ENCODE peak calls at places on chromosomes 5 and 9, in four cellular contexts. X, C, D and Y are unnamed samples.

GRCh38 chr5:179287631-179288030 is 57.6 kb downstream of the ADAMTS2 start:
- DNase-seq in X (no peak), C (no peak), D (no peak), Y (no peak)

GRCh38 chr5:141003791-141004601 is 37.7 kb downstream of the PCDHAC2 start:
- DNase-seq in D (peak), C (no peak), X (no peak), Y (no peak)

GRCh38 chr5:72106922-72107873 is at the start of gene MAP1B:
- DNase-seq in X (peak), D (peak), C (peak), Y (peak)

GRCh38 chr5:43295202-43295601 is 18.0 kb downstream of the HMGCS1 start:
- DNase-seq in D (no peak), C (no peak), X (no peak), Y (no peak)

GRCh38 chr9:76534031-76534430 is 75.0 kb downstream of the GCNT1 start:
- DNase-seq in X (no peak), C (peak), D (no peak), Y (peak)

GRCh38 chr5:94746731-94747124 is 128.3 kb downstream of the SLF1 start:
- DNase-seq in C (no peak), D (no peak), X (peak), Y (peak)

GRCh38 chr9:32955655-32956478 is 45.6 kb downstream of the APTX start:
- DNase-seq in C (no peak), D (no peak), X (no peak), Y (no peak)

GRCh38 chr9:16029796-16030363 is 477.0 kb downstream of the CCDC171 start:
- DNase-seq in D (no peak), C (no peak), X (no peak), Y (no peak)

GRCh38 chr9:125784286-125785049 is 37.3 kb downstream of the PBX3 start:
- DNase-seq in X (peak), D (no peak), C (peak), Y (peak)

GRCh38 chr9:16133556-16134227 is 580.8 kb downstream of the CCDC171 start:
- DNase-seq in D (no peak), X (peak), C (peak), Y (peak)

GRCh38 chr9:111356567-111357244 is 26.7 kb upstream of the OR2K2 start:
- DNase-seq in C (peak), X (peak), D (peak), Y (peak)

GRCh38 chr9:102832814-102833213 is 162.3 kb upstream of the CYLC2 start:
- DNase-seq in X (no peak), C (no peak), D (no peak), Y (no peak)

GRCh38 chr9:34176089-34176488 is 2.8 kb upstream of the UBAP1 start:
- DNase-seq in C (no peak), X (no peak), D (peak), Y (no peak)

GRCh38 chr5:95697781-95698681 is 15.2 kb upstream of the SPATA9 start:
- DNase-seq in D (peak), C (peak), X (no peak), Y (no peak)

GRCh38 chr5:181232593-181232992 is 9.5 kb downstream of the TRIM41 start:
- DNase-seq in X (no peak), D (no peak), C (no peak), Y (no peak)

GRCh38 chr9:111176511-111176910 is 138.2 kb upstream of the LPAR1 start:
- DNase-seq in C (no peak), D (no peak), X (no peak), Y (no peak)

GRCh38 chr9:134036130-134036529 is 10.8 kb downstream of the BRD3OS start:
- DNase-seq in C (no peak), D (no peak), X (no peak), Y (no peak)

GRCh38 chr5:57834829-57835554 is 352.4 kb upstream of the ACTBL2 start:
- DNase-seq in D (no peak), C (peak), X (peak), Y (peak)

GRCh38 chr5:80925940-80926339 is 34.2 kb upstream of the RASGRF2 start:
- DNase-seq in D (no peak), X (no peak), C (no peak), Y (no peak)

GRCh38 chr9:128163027-128163515 is 3.0 kb downstream of the BBLN start:
- DNase-seq in D (no peak), C (no peak), X (no peak), Y (no peak)

GRCh38 chr5:86112249-86112648 is 505.5 kb upstream of the COX7C start:
- DNase-seq in D (no peak), X (no peak), C (no peak), Y (no peak)

GRCh38 chr5:69217154-69217731 is 17.4 kb upstream of the CDK7 start:
- DNase-seq in X (no peak), D (no peak), C (no peak), Y (no peak)

GRCh38 chr5:59142138-59142537 is 559.3 kb downstream of the RAB3C start:
- DNase-seq in D (no peak), X (no peak), C (no peak), Y (no peak)

DNA sequence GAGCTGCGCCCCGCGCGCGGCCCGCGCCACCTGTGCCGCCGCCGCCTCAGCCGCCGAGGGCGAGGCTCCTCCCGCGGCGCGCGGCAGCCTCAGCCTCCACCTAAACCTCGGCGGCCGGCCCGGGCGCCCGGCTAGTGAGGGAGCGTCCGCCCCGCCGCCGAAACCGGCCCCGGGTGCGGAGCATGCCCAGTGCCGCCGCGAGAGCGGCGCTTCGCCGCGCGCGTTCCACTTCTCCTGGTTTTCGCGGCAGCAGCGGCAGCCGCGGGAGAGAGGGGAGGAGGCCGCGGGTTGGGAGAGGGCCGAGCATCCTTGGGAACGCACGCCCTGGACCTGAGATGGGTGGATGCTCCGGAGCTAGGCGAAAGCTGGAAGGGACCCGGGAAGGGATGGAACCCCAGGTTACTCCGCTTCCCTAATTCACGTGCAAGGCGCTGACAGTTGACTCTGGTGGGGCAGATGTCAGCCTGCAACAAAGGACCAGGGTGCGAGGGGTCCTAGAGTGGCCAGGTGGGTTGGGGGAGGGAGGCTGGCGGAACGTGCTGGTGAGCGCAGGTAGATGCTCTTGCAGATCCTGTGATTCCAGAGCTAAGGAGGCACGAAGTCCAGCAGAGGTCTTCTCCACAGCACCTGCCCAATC is at the start of gene CTNND2:
- DNase-seq in C (peak), X (no peak), D (no peak), Y (peak)
- H3K4me3 ChIP-seq in C (peak), X (peak), D (no peak), Y (peak)

DNA sequence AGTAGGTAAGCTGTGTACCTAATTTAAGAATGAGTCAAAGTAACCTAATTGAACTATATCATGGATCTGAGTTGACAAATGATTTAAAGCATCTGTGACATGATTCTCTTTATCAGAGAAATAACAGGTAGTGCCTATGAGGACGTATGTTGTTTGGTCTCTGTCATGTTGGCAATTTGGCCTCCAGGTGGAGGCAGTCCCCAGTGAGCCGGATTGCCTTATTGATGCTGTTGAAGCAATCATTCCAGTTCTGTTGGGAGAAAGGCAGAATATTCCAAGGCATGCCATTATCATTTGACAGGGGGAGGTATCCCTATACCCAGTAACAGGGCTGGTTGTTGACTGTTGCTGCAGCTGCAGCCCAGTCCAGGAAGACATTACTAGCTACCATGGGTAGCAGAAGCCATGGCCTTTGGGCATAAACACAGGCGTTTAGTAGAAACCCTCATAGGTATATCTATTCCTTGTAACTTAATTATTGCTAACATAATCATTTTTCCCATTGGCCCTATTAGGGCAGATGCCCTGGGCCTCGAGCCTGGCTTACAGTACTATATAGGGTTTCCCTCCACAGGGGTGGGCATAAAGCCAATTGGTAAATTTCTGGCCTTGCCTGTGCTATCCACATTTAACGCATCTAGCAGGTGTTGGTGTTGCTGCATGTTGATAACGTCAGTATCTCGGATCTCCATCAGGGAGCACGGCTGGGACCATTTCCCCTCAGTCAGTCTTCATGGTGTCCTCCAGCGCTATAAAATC is 12.2 kb upstream of the SLC22A4 start:
- DNase-seq in X (no peak), C (no peak), D (no peak), Y (no peak)
- TF ChIP-seq CTCF in X (peak), C (no peak), D (no peak), Y (no peak)

GRCh38 chr5:50440651-50441478 is at the start of gene EMB:
- DNase-seq in D (peak), C (peak), X (no peak), Y (peak)

GRCh38 chr5:50441479-50441815 is 359 bp upstream of the EMB start:
- DNase-seq in X (no peak), C (peak), D (no peak), Y (no peak)

GRCh38 chr5:50435131-50435530 is 6.0 kb downstream of the EMB start:
- DNase-seq in X (no peak), C (no peak), D (no peak), Y (no peak)

DNA sequence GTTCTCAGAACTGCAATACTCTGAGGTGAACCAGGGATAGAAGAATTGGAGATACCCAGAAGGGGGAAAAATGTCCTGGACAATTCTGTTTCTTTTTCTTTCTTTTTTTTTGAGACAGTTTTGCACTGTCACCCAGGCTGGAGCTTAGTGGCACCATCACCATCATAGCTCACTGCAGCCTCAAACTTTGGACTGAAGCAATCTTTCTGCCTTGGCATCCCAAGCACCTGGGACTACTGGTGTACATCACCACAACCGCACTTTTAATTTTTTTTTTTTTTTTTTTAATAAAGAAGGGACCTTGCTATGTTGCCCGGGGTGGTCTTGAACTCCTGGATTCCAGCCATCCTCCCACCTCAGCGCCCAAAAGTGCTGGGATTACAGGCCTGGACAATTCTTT is 1.9 kb downstream of the EMB start:
- DNase-seq in X (no peak), C (no peak), D (no peak), Y (no peak)
- H3K4me3 ChIP-seq in X (no peak), C (no peak), D (no peak), Y (no peak)

GRCh38 chr5:133983674-133984073 is 15.2 kb upstream of the C5orf15 start:
- DNase-seq in X (no peak), C (no peak), D (no peak), Y (no peak)

GRCh38 chr5:133980652-133981051 is 12.2 kb upstream of the C5orf15 start:
- DNase-seq in D (no peak), X (no peak), C (no peak), Y (no peak)

GRCh38 chr5:133978943-133979342 is 10.5 kb upstream of the C5orf15 start:
- DNase-seq in X (no peak), C (no peak), D (no peak), Y (no peak)

GRCh38 chr5:133977858-133978257 is 9.4 kb upstream of the C5orf15 start:
- DNase-seq in D (no peak), X (peak), C (peak), Y (peak)

GRCh38 chr5:133981714-133982113 is 13.3 kb upstream of the C5orf15 start:
- DNase-seq in D (no peak), X (no peak), C (no peak), Y (no peak)
- TF ChIP-seq CTCF in D (no peak), X (peak), C (no peak), Y (no peak)

DNA sequence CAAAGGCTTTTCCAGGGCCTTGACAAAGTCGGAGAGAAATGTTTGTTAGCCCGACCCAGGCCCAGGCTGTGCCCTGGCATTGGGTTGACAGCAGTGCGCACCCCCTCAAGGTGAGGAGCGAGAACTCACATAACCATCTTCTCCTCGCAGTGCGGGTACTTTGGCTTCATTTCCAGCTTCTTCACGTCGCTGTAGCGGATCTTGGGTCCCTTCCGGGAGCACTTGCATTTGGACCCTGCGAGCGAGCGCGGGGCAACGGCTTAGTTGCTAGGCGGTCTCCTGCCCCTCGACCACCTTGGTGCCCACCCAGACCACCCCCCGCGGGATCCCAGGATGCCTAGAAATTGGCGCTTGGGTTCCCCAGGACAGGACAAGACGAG is 496 bp downstream of the CXCL14 start:
- DNase-seq in C (no peak), X (no peak), D (no peak), Y (no peak)
- H3K4me3 ChIP-seq in C (no peak), X (no peak), D (no peak), Y (no peak)

GRCh38 chr9:17216011-17216410 is 81.2 kb downstream of the CNTLN start:
- DNase-seq in D (no peak), X (no peak), C (no peak), Y (no peak)

GRCh38 chr9:17222932-17223331 is 88.1 kb downstream of the CNTLN start:
- DNase-seq in D (no peak), X (no peak), C (no peak), Y (no peak)

GRCh38 chr9:17219261-17219660 is 84.4 kb downstream of the CNTLN start:
- DNase-seq in D (no peak), C (peak), X (no peak), Y (peak)
- TF ChIP-seq CTCF in D (peak), C (no peak), X (peak), Y (peak)

GRCh38 chr5:73381587-73382411 is 66.8 kb downstream of the FOXD1 start:
- DNase-seq in X (no peak), C (no peak), D (no peak), Y (no peak)
- H3K4me3 ChIP-seq in X (no peak), C (no peak), D (no peak), Y (no peak)

DNA sequence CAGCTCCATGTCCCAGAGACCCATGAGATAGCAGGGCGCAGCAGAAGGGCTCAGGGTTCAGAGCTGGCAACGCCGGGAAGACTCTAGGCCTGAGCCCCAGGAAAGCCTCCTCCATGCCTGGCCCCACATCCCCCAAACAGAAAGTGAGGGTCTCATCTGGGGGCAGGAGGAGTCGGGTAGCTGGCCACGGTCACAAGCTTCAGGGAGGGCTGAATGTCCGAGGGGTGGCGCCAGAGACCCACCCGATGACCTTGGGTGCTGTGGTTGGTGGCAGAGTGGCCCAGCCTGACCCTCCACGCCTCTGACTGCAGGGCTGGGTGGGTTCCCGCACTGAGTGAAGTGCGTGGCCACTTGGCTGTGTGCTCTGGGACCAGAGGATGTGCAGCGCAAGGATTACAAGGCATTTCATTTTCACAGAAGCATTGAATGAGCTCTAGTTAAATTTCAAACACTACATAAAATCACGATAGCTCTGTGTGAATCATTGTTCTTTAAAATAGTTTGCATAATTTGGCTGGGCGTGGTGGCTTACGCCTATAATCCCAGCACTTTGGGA is 3.0 kb downstream of the C8G start:
- DNase-seq in C (peak), X (no peak), D (peak), Y (peak)
- TF ChIP-seq CTCF in C (peak), X (peak), D (peak), Y (peak)

DNA sequence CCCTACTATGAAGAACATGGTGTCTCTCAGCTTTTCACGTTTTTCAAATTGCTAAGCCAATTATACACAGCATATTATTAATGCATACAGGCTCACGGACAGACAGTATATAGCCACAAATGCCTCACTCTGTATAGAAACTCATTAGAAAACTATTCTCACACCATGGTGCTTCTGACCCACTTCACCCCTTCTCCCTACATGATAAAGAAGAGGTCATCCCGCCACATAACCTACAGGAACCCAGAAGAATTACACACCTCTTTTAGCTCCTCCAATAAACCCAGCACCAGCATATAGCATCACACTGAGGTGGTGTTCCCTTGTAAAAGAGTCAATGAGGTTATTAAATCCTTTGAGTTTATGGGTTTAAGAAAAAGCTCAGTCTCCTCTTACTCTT is 5.6 kb downstream of the TLE1 start:
- DNase-seq in X (no peak), C (no peak), D (no peak), Y (no peak)
- H3K4me3 ChIP-seq in X (no peak), C (no peak), D (no peak), Y (no peak)

DNA sequence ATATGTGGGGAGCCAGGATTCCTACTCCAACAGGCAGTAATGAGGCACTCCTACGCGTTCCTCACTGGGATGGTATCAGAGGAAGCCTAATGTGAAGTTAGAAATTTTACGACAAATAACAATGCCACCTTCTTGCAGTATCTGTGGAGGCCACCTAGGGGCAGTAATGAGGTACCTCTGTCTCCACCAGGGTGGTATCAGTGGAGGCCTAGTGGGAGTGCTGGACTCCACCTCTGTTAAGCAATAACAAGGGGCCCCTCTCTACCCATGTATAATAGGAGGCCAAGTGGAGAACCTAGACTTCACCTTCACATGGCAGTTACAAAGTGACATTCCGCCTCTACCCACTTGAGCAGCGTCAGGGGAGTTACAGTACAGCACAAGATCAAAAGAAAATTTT is 147.9 kb downstream of the PLPPR1 start:
- DNase-seq in X (no peak), D (no peak), C (no peak), Y (no peak)
- TF ChIP-seq CTCF in X (no peak), D (peak), C (no peak), Y (no peak)